ENCODE peak calls at places on chromosomes 2 and 18, in nine cellular contexts. One of them, this sample, is unnamed.
A peak's percentile ranks its signal among the peaks of the same experiment; 100 is the strongest.

GRCh38 chr2:235416816-235417499 is 76.9 kb upstream of the AGAP1 start:
- DNase-seq in breast epithelium: no peak
- DNase-seq in AG04450: no peak
- DNase-seq in right lobe of liver: no peak
- DNase-seq in heart left ventricle: no peak
- DNase-seq in transverse colon: no peak
- DNase-seq in CD8-positive, alpha-beta memory T cell: no peak
- DNase-seq in cardiac muscle cell: no peak
- DNase-seq in neural progenitor cell: no peak
- DNase-seq in this sample: peak; percentile 22

GRCh38 chr2:149170911-149171310 is 132.4 kb downstream of the LYPD6B start:
- DNase-seq in breast epithelium: no peak
- DNase-seq in AG04450: no peak
- DNase-seq in right lobe of liver: no peak
- DNase-seq in heart left ventricle: no peak
- DNase-seq in transverse colon: no peak
- DNase-seq in CD8-positive, alpha-beta memory T cell: no peak
- DNase-seq in cardiac muscle cell: peak; percentile 40
- DNase-seq in neural progenitor cell: no peak
- DNase-seq in this sample: no peak

GRCh38 chr2:65686928-65687521 is 254.6 kb upstream of the SPRED2 start:
- DNase-seq in breast epithelium: no peak
- DNase-seq in AG04450: no peak
- DNase-seq in right lobe of liver: no peak
- DNase-seq in heart left ventricle: no peak
- DNase-seq in transverse colon: no peak
- DNase-seq in CD8-positive, alpha-beta memory T cell: no peak
- DNase-seq in cardiac muscle cell: no peak
- DNase-seq in neural progenitor cell: no peak
- DNase-seq in this sample: no peak

GRCh38 chr2:202681688-202682205 is 47.0 kb downstream of the FAM117B start:
- DNase-seq in breast epithelium: no peak
- DNase-seq in AG04450: no peak
- DNase-seq in right lobe of liver: no peak
- DNase-seq in heart left ventricle: no peak
- DNase-seq in transverse colon: peak; percentile 25
- DNase-seq in CD8-positive, alpha-beta memory T cell: no peak
- DNase-seq in cardiac muscle cell: no peak
- DNase-seq in neural progenitor cell: peak; percentile 4
- DNase-seq in this sample: no peak

GRCh38 chr2:3319745-3320566 is 57.7 kb downstream of the EIPR1 start:
- DNase-seq in breast epithelium: no peak
- DNase-seq in AG04450: no peak
- DNase-seq in right lobe of liver: no peak
- DNase-seq in heart left ventricle: no peak
- DNase-seq in transverse colon: no peak
- DNase-seq in CD8-positive, alpha-beta memory T cell: no peak
- DNase-seq in cardiac muscle cell: no peak
- DNase-seq in neural progenitor cell: no peak
- DNase-seq in this sample: no peak

GRCh38 chr2:161352718-161353117 is 44.5 kb downstream of the PSMD14 start:
- DNase-seq in breast epithelium: no peak
- DNase-seq in AG04450: no peak
- DNase-seq in right lobe of liver: no peak
- DNase-seq in heart left ventricle: no peak
- DNase-seq in transverse colon: no peak
- DNase-seq in CD8-positive, alpha-beta memory T cell: no peak
- DNase-seq in cardiac muscle cell: peak; percentile 18
- DNase-seq in neural progenitor cell: no peak
- DNase-seq in this sample: no peak

GRCh38 chr2:165927353-165927752 is 26.2 kb downstream of the TTC21B start:
- DNase-seq in breast epithelium: no peak
- DNase-seq in AG04450: peak; percentile 4
- DNase-seq in right lobe of liver: no peak
- DNase-seq in heart left ventricle: no peak
- DNase-seq in transverse colon: no peak
- DNase-seq in CD8-positive, alpha-beta memory T cell: no peak
- DNase-seq in cardiac muscle cell: no peak
- DNase-seq in neural progenitor cell: no peak
- DNase-seq in this sample: no peak

GRCh38 chr18:67010916-67011315 is 407.0 kb upstream of the CDH19 start:
- DNase-seq in breast epithelium: no peak
- DNase-seq in AG04450: no peak
- DNase-seq in right lobe of liver: no peak
- DNase-seq in heart left ventricle: no peak
- DNase-seq in transverse colon: no peak
- DNase-seq in CD8-positive, alpha-beta memory T cell: no peak
- DNase-seq in cardiac muscle cell: no peak
- DNase-seq in neural progenitor cell: no peak
- DNase-seq in this sample: no peak

GRCh38 chr2:30979822-30980245 is 158.4 kb downstream of the GALNT14 start:
- DNase-seq in breast epithelium: no peak
- DNase-seq in AG04450: no peak
- DNase-seq in right lobe of liver: no peak
- DNase-seq in heart left ventricle: peak; percentile 48
- DNase-seq in transverse colon: no peak
- DNase-seq in CD8-positive, alpha-beta memory T cell: no peak
- DNase-seq in cardiac muscle cell: peak; percentile 30
- DNase-seq in neural progenitor cell: peak; percentile 15
- DNase-seq in this sample: no peak

GRCh38 chr2:232085826-232086425 is 124.4 kb downstream of the DIS3L2 start:
- DNase-seq in breast epithelium: no peak
- DNase-seq in AG04450: no peak
- DNase-seq in right lobe of liver: no peak
- DNase-seq in heart left ventricle: no peak
- DNase-seq in transverse colon: no peak
- DNase-seq in CD8-positive, alpha-beta memory T cell: no peak
- DNase-seq in cardiac muscle cell: no peak
- DNase-seq in neural progenitor cell: no peak
- DNase-seq in this sample: no peak

GRCh38 chr18:55275042-55275897 is 312.7 kb downstream of the TCF4 start:
- DNase-seq in breast epithelium: no peak
- DNase-seq in AG04450: peak; percentile 18
- DNase-seq in right lobe of liver: no peak
- DNase-seq in heart left ventricle: no peak
- DNase-seq in transverse colon: no peak
- DNase-seq in CD8-positive, alpha-beta memory T cell: no peak
- DNase-seq in cardiac muscle cell: no peak
- DNase-seq in neural progenitor cell: no peak
- DNase-seq in this sample: no peak

GRCh38 chr2:59885536-59885935 is 667.9 kb downstream of the BCL11A start:
- DNase-seq in breast epithelium: no peak
- DNase-seq in AG04450: no peak
- DNase-seq in right lobe of liver: no peak
- DNase-seq in heart left ventricle: peak; percentile 33
- DNase-seq in transverse colon: no peak
- DNase-seq in CD8-positive, alpha-beta memory T cell: no peak
- DNase-seq in cardiac muscle cell: no peak
- DNase-seq in neural progenitor cell: no peak
- DNase-seq in this sample: no peak

GRCh38 chr18:9756566-9757470 is 48.7 kb downstream of the RAB31 start:
- DNase-seq in breast epithelium: no peak
- DNase-seq in AG04450: no peak
- DNase-seq in right lobe of liver: no peak
- DNase-seq in heart left ventricle: no peak
- DNase-seq in transverse colon: no peak
- DNase-seq in CD8-positive, alpha-beta memory T cell: no peak
- DNase-seq in cardiac muscle cell: no peak
- DNase-seq in neural progenitor cell: no peak
- DNase-seq in this sample: no peak

GRCh38 chr2:88059979-88060906 is 4.7 kb upstream of the KRCC1 start:
- DNase-seq in breast epithelium: no peak
- DNase-seq in AG04450: no peak
- DNase-seq in right lobe of liver: no peak
- DNase-seq in heart left ventricle: no peak
- DNase-seq in transverse colon: no peak
- DNase-seq in CD8-positive, alpha-beta memory T cell: no peak
- DNase-seq in cardiac muscle cell: peak; percentile 64
- DNase-seq in neural progenitor cell: peak; percentile 56
- DNase-seq in this sample: no peak

GRCh38 chr2:38428940-38429339 is 51.9 kb upstream of the ATL2 start:
- DNase-seq in breast epithelium: no peak
- DNase-seq in AG04450: no peak
- DNase-seq in right lobe of liver: no peak
- DNase-seq in heart left ventricle: no peak
- DNase-seq in transverse colon: no peak
- DNase-seq in CD8-positive, alpha-beta memory T cell: no peak
- DNase-seq in cardiac muscle cell: no peak
- DNase-seq in neural progenitor cell: no peak
- DNase-seq in this sample: no peak

GRCh38 chr2:112706170-112706664 is 14.6 kb upstream of the NT5DC4 start:
- DNase-seq in breast epithelium: no peak
- DNase-seq in AG04450: no peak
- DNase-seq in right lobe of liver: peak; percentile 28
- DNase-seq in heart left ventricle: no peak
- DNase-seq in transverse colon: no peak
- DNase-seq in CD8-positive, alpha-beta memory T cell: peak; percentile 54
- DNase-seq in cardiac muscle cell: no peak
- DNase-seq in neural progenitor cell: no peak
- DNase-seq in this sample: peak; percentile 29

GRCh38 chr2:70089946-70090523 is 2.8 kb downstream of the PCBP1 start:
- DNase-seq in breast epithelium: no peak
- DNase-seq in AG04450: no peak
- DNase-seq in right lobe of liver: no peak
- DNase-seq in heart left ventricle: no peak
- DNase-seq in transverse colon: no peak
- DNase-seq in CD8-positive, alpha-beta memory T cell: no peak
- DNase-seq in cardiac muscle cell: no peak
- DNase-seq in neural progenitor cell: peak; percentile 39
- DNase-seq in this sample: no peak
- H3K4me3 ChIP-seq in breast epithelium: peak overlapping the region; percentile 87
- H3K4me3 ChIP-seq in AG04450: peak overlapping the region; percentile 97
- H3K4me3 ChIP-seq in right lobe of liver: peak overlapping the region; percentile 91
- H3K4me3 ChIP-seq in heart left ventricle: peak overlapping the region; percentile 1
- H3K4me3 ChIP-seq in transverse colon: no peak overlapping the region
- H3K4me3 ChIP-seq in CD8-positive, alpha-beta memory T cell: peak overlapping the region; percentile 95
- H3K4me3 ChIP-seq in cardiac muscle cell: no peak overlapping the region
- H3K4me3 ChIP-seq in neural progenitor cell: peak overlapping the region; percentile 97
- H3K4me3 ChIP-seq in this sample: no peak overlapping the region

DNA sequence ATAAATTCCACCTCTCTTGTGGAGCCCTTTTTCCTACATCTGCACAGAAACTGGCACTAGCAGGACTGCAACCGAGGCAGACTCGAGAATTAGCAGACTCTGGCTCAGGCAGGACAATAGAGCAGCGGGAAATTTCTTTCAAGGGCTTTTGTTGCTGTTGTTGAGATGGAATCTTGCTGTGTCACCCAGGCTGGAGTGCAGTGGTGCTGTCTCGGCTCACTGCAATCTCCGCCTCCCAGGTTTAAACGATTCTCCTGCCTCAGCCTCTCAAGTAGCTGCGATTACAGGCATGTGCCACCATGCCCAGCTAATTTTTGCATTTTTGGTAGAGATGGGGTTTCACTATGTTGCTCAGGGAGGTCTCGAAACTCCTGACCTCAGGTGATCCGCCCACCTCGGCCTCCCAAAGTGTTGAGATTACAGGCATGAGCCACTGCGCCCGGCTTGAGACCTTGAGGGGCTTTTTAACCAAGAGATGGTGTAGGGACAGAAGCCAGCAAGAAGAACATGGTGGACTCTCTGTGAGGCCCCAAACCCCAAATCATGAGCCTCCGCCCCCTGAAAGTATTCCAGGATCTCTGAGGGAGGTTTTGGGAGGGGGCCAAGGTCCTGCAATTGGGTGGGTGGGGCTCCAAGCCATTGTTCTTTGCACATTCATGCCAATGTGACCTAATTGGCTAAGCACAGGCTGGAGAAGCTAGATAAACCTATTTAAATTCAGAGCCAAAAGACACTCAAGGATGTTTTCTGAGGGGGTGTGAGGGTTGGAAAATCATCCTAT is 68.4 kb upstream of the MSH2 start:
- DNase-seq in breast epithelium: no peak
- DNase-seq in AG04450: no peak
- DNase-seq in right lobe of liver: no peak
- DNase-seq in heart left ventricle: no peak
- DNase-seq in transverse colon: no peak
- DNase-seq in CD8-positive, alpha-beta memory T cell: no peak
- DNase-seq in cardiac muscle cell: no peak
- DNase-seq in neural progenitor cell: peak; percentile 73
- DNase-seq in this sample: no peak
- H3K27ac ChIP-seq in breast epithelium: no peak overlapping the region
- H3K27ac ChIP-seq in AG04450: no peak overlapping the region
- H3K27ac ChIP-seq in right lobe of liver: no peak overlapping the region
- H3K27ac ChIP-seq in heart left ventricle: no peak overlapping the region
- H3K27ac ChIP-seq in transverse colon: no peak overlapping the region
- H3K27ac ChIP-seq in CD8-positive, alpha-beta memory T cell: no peak overlapping the region
- H3K27ac ChIP-seq in cardiac muscle cell: no peak overlapping the region
- H3K27ac ChIP-seq in neural progenitor cell: no peak overlapping the region
- H3K27ac ChIP-seq in this sample: no peak overlapping the region

GRCh38 chr2:133326651-133327397 is 241.4 kb downstream of the NCKAP5 start:
- DNase-seq in breast epithelium: no peak
- DNase-seq in AG04450: peak; percentile 82
- DNase-seq in right lobe of liver: no peak
- DNase-seq in heart left ventricle: no peak
- DNase-seq in transverse colon: no peak
- DNase-seq in CD8-positive, alpha-beta memory T cell: no peak
- DNase-seq in cardiac muscle cell: no peak
- DNase-seq in neural progenitor cell: peak; percentile 4
- DNase-seq in this sample: peak; percentile 30

GRCh38 chr2:133322909-133323308 is 245.4 kb downstream of the NCKAP5 start:
- DNase-seq in breast epithelium: no peak
- DNase-seq in AG04450: no peak
- DNase-seq in right lobe of liver: no peak
- DNase-seq in heart left ventricle: no peak
- DNase-seq in transverse colon: no peak
- DNase-seq in CD8-positive, alpha-beta memory T cell: no peak
- DNase-seq in cardiac muscle cell: no peak
- DNase-seq in neural progenitor cell: no peak
- DNase-seq in this sample: no peak

GRCh38 chr2:133324150-133324561 is 244.1 kb downstream of the NCKAP5 start:
- DNase-seq in breast epithelium: no peak
- DNase-seq in AG04450: peak; percentile 72
- DNase-seq in right lobe of liver: no peak
- DNase-seq in heart left ventricle: no peak
- DNase-seq in transverse colon: no peak
- DNase-seq in CD8-positive, alpha-beta memory T cell: no peak
- DNase-seq in cardiac muscle cell: no peak
- DNase-seq in neural progenitor cell: no peak
- DNase-seq in this sample: peak; percentile 77
- H3K27me3 ChIP-seq in breast epithelium: no peaks in the 10 kb centered on the region
- H3K27me3 ChIP-seq in AG04450: no peaks in the 10 kb centered on the region
- H3K27me3 ChIP-seq in right lobe of liver: no peaks in the 10 kb centered on the region
- H3K27me3 ChIP-seq in heart left ventricle: no peaks in the 10 kb centered on the region
- H3K27me3 ChIP-seq in transverse colon: no peaks in the 10 kb centered on the region
- H3K27me3 ChIP-seq in CD8-positive, alpha-beta memory T cell: no peaks in the 10 kb centered on the region
- H3K27me3 ChIP-seq in cardiac muscle cell: no peaks in the 10 kb centered on the region
- H3K27me3 ChIP-seq in neural progenitor cell: no peaks in the 10 kb centered on the region
- H3K27me3 ChIP-seq in this sample: no peaks in the 10 kb centered on the region

GRCh38 chr18:13124411-13124810 is 94.1 kb upstream of the LDLRAD4 start:
- DNase-seq in breast epithelium: no peak
- DNase-seq in AG04450: no peak
- DNase-seq in right lobe of liver: peak; percentile 64
- DNase-seq in heart left ventricle: no peak
- DNase-seq in transverse colon: no peak
- DNase-seq in CD8-positive, alpha-beta memory T cell: no peak
- DNase-seq in cardiac muscle cell: no peak
- DNase-seq in neural progenitor cell: no peak
- DNase-seq in this sample: no peak

GRCh38 chr18:13131241-13131640 is 87.3 kb upstream of the LDLRAD4 start:
- DNase-seq in breast epithelium: no peak
- DNase-seq in AG04450: no peak
- DNase-seq in right lobe of liver: no peak
- DNase-seq in heart left ventricle: no peak
- DNase-seq in transverse colon: no peak
- DNase-seq in CD8-positive, alpha-beta memory T cell: no peak
- DNase-seq in cardiac muscle cell: no peak
- DNase-seq in neural progenitor cell: no peak
- DNase-seq in this sample: no peak

GRCh38 chr18:13126966-13127598 is 91.5 kb upstream of the LDLRAD4 start:
- DNase-seq in breast epithelium: no peak
- DNase-seq in AG04450: no peak
- DNase-seq in right lobe of liver: peak; percentile 66
- DNase-seq in heart left ventricle: no peak
- DNase-seq in transverse colon: no peak
- DNase-seq in CD8-positive, alpha-beta memory T cell: no peak
- DNase-seq in cardiac muscle cell: no peak
- DNase-seq in neural progenitor cell: no peak
- DNase-seq in this sample: no peak
- H3K4me3 ChIP-seq in breast epithelium: no peak overlapping the region
- H3K4me3 ChIP-seq in AG04450: no peak overlapping the region
- H3K4me3 ChIP-seq in right lobe of liver: no peak overlapping the region
- H3K4me3 ChIP-seq in heart left ventricle: no peak overlapping the region
- H3K4me3 ChIP-seq in transverse colon: no peak overlapping the region
- H3K4me3 ChIP-seq in CD8-positive, alpha-beta memory T cell: no peak overlapping the region
- H3K4me3 ChIP-seq in cardiac muscle cell: no peak overlapping the region
- H3K4me3 ChIP-seq in neural progenitor cell: no peak overlapping the region
- H3K4me3 ChIP-seq in this sample: no peak overlapping the region